ENCODE peak calls at places on chromosomes 16 and 17, in eight cellular contexts. One of them, this sample, is unnamed.
A peak's percentile ranks its signal among the peaks of the same experiment; 100 is the strongest.

GRCh38 chr17:75110307-75110937 is 653 bp downstream of the ARMC7 start:
- DNase-seq in mesothelial cell of epicardium: no peak
- DNase-seq in body of pancreas: peak; percentile 42
- DNase-seq in PC-9: peak; percentile 57
- DNase-seq in Calu3: peak; percentile 46
- DNase-seq in choroid plexus epithelial cell: no peak
- DNase-seq in AG10803: peak; percentile 18
- DNase-seq in IMR-90: no peak
- DNase-seq in this sample: no peak

GRCh38 chr16:4646773-4647660 is 22.4 kb downstream of the MGRN1 start:
- DNase-seq in Calu3: no peak
- DNase-seq in choroid plexus epithelial cell: no peak
- DNase-seq in mesothelial cell of epicardium: no peak
- DNase-seq in PC-9: no peak
- DNase-seq in body of pancreas: no peak
- DNase-seq in IMR-90: no peak
- DNase-seq in AG10803: no peak
- DNase-seq in this sample: no peak

GRCh38 chr17:80422981-80423380 is 8.0 kb downstream of the ENDOV start:
- DNase-seq in AG10803: no peak
- DNase-seq in Calu3: no peak
- DNase-seq in choroid plexus epithelial cell: no peak
- DNase-seq in IMR-90: no peak
- DNase-seq in PC-9: no peak
- DNase-seq in body of pancreas: no peak
- DNase-seq in mesothelial cell of epicardium: no peak
- DNase-seq in this sample: no peak

GRCh38 chr17:4162366-4162765 is 19.4 kb downstream of the CYB5D2 start:
- DNase-seq in AG10803: no peak
- DNase-seq in mesothelial cell of epicardium: no peak
- DNase-seq in Calu3: no peak
- DNase-seq in body of pancreas: no peak
- DNase-seq in PC-9: no peak
- DNase-seq in choroid plexus epithelial cell: no peak
- DNase-seq in IMR-90: no peak
- DNase-seq in this sample: no peak

GRCh38 chr16:72362972-72363371 is 191.0 kb upstream of the PMFBP1 start:
- DNase-seq in choroid plexus epithelial cell: no peak
- DNase-seq in IMR-90: no peak
- DNase-seq in Calu3: no peak
- DNase-seq in mesothelial cell of epicardium: no peak
- DNase-seq in body of pancreas: no peak
- DNase-seq in AG10803: no peak
- DNase-seq in PC-9: no peak
- DNase-seq in this sample: no peak

GRCh38 chr17:41492771-41493170 is 3.1 kb upstream of the KRT36 start:
- DNase-seq in IMR-90: peak; percentile 27
- DNase-seq in Calu3: peak; percentile 64
- DNase-seq in mesothelial cell of epicardium: peak; percentile 66
- DNase-seq in body of pancreas: no peak
- DNase-seq in choroid plexus epithelial cell: peak; percentile 85
- DNase-seq in PC-9: no peak
- DNase-seq in AG10803: no peak
- DNase-seq in this sample: no peak

GRCh38 chr17:44384823-44385286 is 4.6 kb downstream of the ITGA2B start:
- DNase-seq in choroid plexus epithelial cell: no peak
- DNase-seq in PC-9: no peak
- DNase-seq in body of pancreas: no peak
- DNase-seq in Calu3: no peak
- DNase-seq in IMR-90: no peak
- DNase-seq in mesothelial cell of epicardium: no peak
- DNase-seq in AG10803: no peak
- DNase-seq in this sample: no peak

GRCh38 chr17:6161456-6161855 is 91.3 kb downstream of the WSCD1 start:
- DNase-seq in AG10803: no peak
- DNase-seq in mesothelial cell of epicardium: no peak
- DNase-seq in PC-9: no peak
- DNase-seq in choroid plexus epithelial cell: no peak
- DNase-seq in body of pancreas: no peak
- DNase-seq in Calu3: no peak
- DNase-seq in IMR-90: no peak
- DNase-seq in this sample: no peak

GRCh38 chr17:50687200-50688066 is 20.3 kb downstream of the ANKRD40 start:
- DNase-seq in mesothelial cell of epicardium: no peak
- DNase-seq in PC-9: no peak
- DNase-seq in choroid plexus epithelial cell: no peak
- DNase-seq in Calu3: no peak
- DNase-seq in AG10803: peak; percentile 71
- DNase-seq in IMR-90: no peak
- DNase-seq in body of pancreas: peak; percentile 48
- DNase-seq in this sample: no peak

GRCh38 chr17:47949197-47949759 is 7.9 kb downstream of the PNPO start:
- DNase-seq in IMR-90: peak; percentile 82
- DNase-seq in body of pancreas: peak; percentile 97
- DNase-seq in Calu3: peak; percentile 99
- DNase-seq in AG10803: peak; percentile 82
- DNase-seq in mesothelial cell of epicardium: peak; percentile 81
- DNase-seq in PC-9: peak; percentile 86
- DNase-seq in choroid plexus epithelial cell: peak; percentile 88
- DNase-seq in this sample: peak; percentile 76

GRCh38 chr17:37747222-37747621 is 2.4 kb upstream of the HNF1B start:
- DNase-seq in choroid plexus epithelial cell: no peak
- DNase-seq in mesothelial cell of epicardium: no peak
- DNase-seq in Calu3: no peak
- DNase-seq in PC-9: no peak
- DNase-seq in IMR-90: no peak
- DNase-seq in AG10803: no peak
- DNase-seq in body of pancreas: no peak
- DNase-seq in this sample: no peak

GRCh38 chr17:81906476-81907218 is 4.6 kb downstream of the PCYT2 start:
- DNase-seq in PC-9: peak; percentile 34
- DNase-seq in Calu3: no peak
- DNase-seq in choroid plexus epithelial cell: no peak
- DNase-seq in mesothelial cell of epicardium: no peak
- DNase-seq in IMR-90: no peak
- DNase-seq in body of pancreas: no peak
- DNase-seq in AG10803: no peak
- DNase-seq in this sample: no peak

GRCh38 chr17:47721725-47722124 is 11.3 kb upstream of the TBX21 start:
- DNase-seq in body of pancreas: no peak
- DNase-seq in AG10803: no peak
- DNase-seq in IMR-90: no peak
- DNase-seq in choroid plexus epithelial cell: no peak
- DNase-seq in Calu3: no peak
- DNase-seq in mesothelial cell of epicardium: no peak
- DNase-seq in PC-9: no peak
- DNase-seq in this sample: no peak

GRCh38 chr16:86096850-86097249 is 197.9 kb downstream of the IRF8 start:
- DNase-seq in IMR-90: no peak
- DNase-seq in PC-9: no peak
- DNase-seq in Calu3: no peak
- DNase-seq in body of pancreas: no peak
- DNase-seq in mesothelial cell of epicardium: no peak
- DNase-seq in choroid plexus epithelial cell: no peak
- DNase-seq in AG10803: no peak
- DNase-seq in this sample: no peak

GRCh38 chr16:47079883-47080282 is 63.9 kb downstream of the NETO2 start:
- DNase-seq in AG10803: no peak
- DNase-seq in choroid plexus epithelial cell: no peak
- DNase-seq in Calu3: no peak
- DNase-seq in PC-9: no peak
- DNase-seq in body of pancreas: no peak
- DNase-seq in mesothelial cell of epicardium: no peak
- DNase-seq in IMR-90: no peak
- DNase-seq in this sample: no peak

DNA sequence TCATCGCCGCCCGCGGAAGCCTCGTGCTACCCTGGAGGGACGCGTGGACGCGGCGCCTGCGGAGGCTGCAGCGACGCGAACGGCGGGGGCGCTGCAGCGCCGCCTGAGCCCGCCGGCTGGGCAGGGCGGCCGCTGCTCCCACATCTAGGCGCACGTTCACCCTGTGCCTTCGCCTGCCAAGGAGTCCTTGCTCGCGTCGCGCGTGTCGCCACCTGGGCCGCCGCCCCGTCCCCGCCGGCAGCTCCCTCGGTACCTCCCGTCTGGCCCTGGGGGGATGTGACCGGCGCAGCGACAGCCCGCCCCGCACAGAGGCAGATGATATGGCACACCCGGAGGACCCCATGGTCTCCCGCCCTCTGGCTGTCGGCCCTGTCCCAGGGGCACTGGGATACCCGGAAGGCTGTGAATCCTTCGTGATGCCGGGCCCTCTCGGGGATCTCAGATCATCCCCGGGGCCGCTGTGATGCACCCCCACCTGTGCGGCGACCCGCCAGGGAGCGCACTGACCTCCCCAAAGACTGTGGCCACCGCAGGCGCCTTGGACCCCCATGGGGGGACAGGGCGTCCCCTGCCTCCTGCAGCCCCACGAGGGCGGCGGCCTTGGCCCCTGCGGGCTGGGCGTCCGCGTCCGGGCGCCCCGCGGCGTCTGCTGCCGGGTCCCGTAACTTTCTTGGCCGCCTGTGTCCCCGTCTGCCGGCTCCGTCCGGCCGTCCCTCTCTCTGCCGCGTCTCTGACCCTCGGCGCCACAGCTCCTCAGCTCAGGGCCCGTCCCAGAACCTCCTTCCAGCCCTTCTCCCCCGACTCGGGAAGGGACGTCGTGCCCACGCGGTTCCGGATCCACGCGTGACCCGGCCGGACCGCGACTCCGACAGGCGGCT is 689 bp upstream of the TBC1D24 start:
- DNase-seq in AG10803: peak; percentile 40
- DNase-seq in mesothelial cell of epicardium: no peak
- DNase-seq in body of pancreas: peak; percentile 68
- DNase-seq in PC-9: peak; percentile 50
- DNase-seq in IMR-90: peak; percentile 27
- DNase-seq in choroid plexus epithelial cell: peak; percentile 38
- DNase-seq in Calu3: peak; percentile 60
- DNase-seq in this sample: peak; percentile 56
- TF ChIP-seq CTCF in AG10803: peak; percentile 10
- TF ChIP-seq CTCF in mesothelial cell of epicardium: no peak
- TF ChIP-seq CTCF in body of pancreas: peak; percentile 7
- TF ChIP-seq CTCF in PC-9: no peak
- TF ChIP-seq CTCF in IMR-90: peak; percentile 56
- TF ChIP-seq CTCF in choroid plexus epithelial cell: peak; percentile 9
- TF ChIP-seq CTCF in Calu3: peak; percentile 16
- TF ChIP-seq CTCF in this sample: no peak

GRCh38 chr16:17104654-17105053 is 366.1 kb downstream of the XYLT1 start:
- DNase-seq in Calu3: no peak
- DNase-seq in PC-9: no peak
- DNase-seq in IMR-90: no peak
- DNase-seq in body of pancreas: no peak
- DNase-seq in AG10803: no peak
- DNase-seq in mesothelial cell of epicardium: no peak
- DNase-seq in choroid plexus epithelial cell: no peak
- DNase-seq in this sample: no peak
- TF ChIP-seq CTCF in Calu3: no peak
- TF ChIP-seq CTCF in PC-9: no peak
- TF ChIP-seq CTCF in IMR-90: no peak
- TF ChIP-seq CTCF in body of pancreas: no peak
- TF ChIP-seq CTCF in AG10803: no peak
- TF ChIP-seq CTCF in mesothelial cell of epicardium: no peak
- TF ChIP-seq CTCF in choroid plexus epithelial cell: no peak
- TF ChIP-seq CTCF in this sample: no peak

GRCh38 chr16:17348042-17348783 is 122.5 kb downstream of the XYLT1 start:
- DNase-seq in IMR-90: no peak
- DNase-seq in Calu3: no peak
- DNase-seq in AG10803: no peak
- DNase-seq in body of pancreas: no peak
- DNase-seq in PC-9: no peak
- DNase-seq in mesothelial cell of epicardium: no peak
- DNase-seq in choroid plexus epithelial cell: no peak
- DNase-seq in this sample: no peak

GRCh38 chr16:17345043-17345442 is 125.7 kb downstream of the XYLT1 start:
- DNase-seq in PC-9: no peak
- DNase-seq in body of pancreas: peak; percentile 45
- DNase-seq in AG10803: peak; percentile 91
- DNase-seq in choroid plexus epithelial cell: peak; percentile 12
- DNase-seq in mesothelial cell of epicardium: no peak
- DNase-seq in Calu3: no peak
- DNase-seq in IMR-90: peak; percentile 81
- DNase-seq in this sample: no peak

GRCh38 chr16:17347624-17348023 is 123.1 kb downstream of the XYLT1 start:
- DNase-seq in Calu3: no peak
- DNase-seq in mesothelial cell of epicardium: no peak
- DNase-seq in PC-9: no peak
- DNase-seq in body of pancreas: no peak
- DNase-seq in AG10803: no peak
- DNase-seq in IMR-90: no peak
- DNase-seq in choroid plexus epithelial cell: no peak
- DNase-seq in this sample: no peak

GRCh38 chr16:17346774-17347569 is 123.8 kb downstream of the XYLT1 start:
- DNase-seq in Calu3: no peak
- DNase-seq in mesothelial cell of epicardium: no peak
- DNase-seq in choroid plexus epithelial cell: no peak
- DNase-seq in AG10803: no peak
- DNase-seq in body of pancreas: no peak
- DNase-seq in IMR-90: no peak
- DNase-seq in PC-9: no peak
- DNase-seq in this sample: no peak

DNA sequence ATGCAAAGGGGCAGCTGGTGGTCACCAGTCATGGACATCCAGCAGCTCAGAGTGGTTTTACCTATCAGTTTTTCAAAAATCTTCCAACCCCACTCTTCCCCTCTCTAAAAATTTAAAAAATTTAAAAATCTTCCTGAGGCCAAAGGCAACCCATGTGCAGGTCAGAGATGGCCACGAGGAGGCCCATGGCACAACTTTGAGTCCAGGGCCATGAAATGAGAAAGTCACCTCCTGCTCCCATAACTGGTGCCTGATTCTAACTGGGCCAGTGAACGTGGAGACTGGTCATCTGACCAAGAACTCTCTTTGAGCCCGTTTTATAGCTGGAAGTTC is 124.4 kb downstream of the XYLT1 start:
- DNase-seq in AG10803: no peak
- DNase-seq in choroid plexus epithelial cell: no peak
- DNase-seq in body of pancreas: no peak
- DNase-seq in PC-9: no peak
- DNase-seq in IMR-90: no peak
- DNase-seq in mesothelial cell of epicardium: no peak
- DNase-seq in Calu3: no peak
- DNase-seq in this sample: no peak
- TF ChIP-seq CTCF in AG10803: peak; percentile 30
- TF ChIP-seq CTCF in choroid plexus epithelial cell: no peak
- TF ChIP-seq CTCF in body of pancreas: no peak
- TF ChIP-seq CTCF in PC-9: no peak
- TF ChIP-seq CTCF in IMR-90: no peak
- TF ChIP-seq CTCF in mesothelial cell of epicardium: no peak
- TF ChIP-seq CTCF in Calu3: no peak
- TF ChIP-seq CTCF in this sample: no peak

GRCh38 chr16:55261301-55261700 is 62.7 kb upstream of the IRX6 start:
- DNase-seq in Calu3: no peak
- DNase-seq in AG10803: no peak
- DNase-seq in body of pancreas: no peak
- DNase-seq in choroid plexus epithelial cell: no peak
- DNase-seq in PC-9: no peak
- DNase-seq in mesothelial cell of epicardium: no peak
- DNase-seq in IMR-90: no peak
- DNase-seq in this sample: no peak
- TF ChIP-seq CTCF in Calu3: no peak
- TF ChIP-seq CTCF in AG10803: no peak
- TF ChIP-seq CTCF in body of pancreas: no peak
- TF ChIP-seq CTCF in choroid plexus epithelial cell: no peak
- TF ChIP-seq CTCF in PC-9: no peak
- TF ChIP-seq CTCF in mesothelial cell of epicardium: no peak
- TF ChIP-seq CTCF in IMR-90: no peak
- TF ChIP-seq CTCF in this sample: no peak

GRCh38 chr16:49739381-49739780 is 116.5 kb downstream of the ZNF423 start:
- DNase-seq in body of pancreas: no peak
- DNase-seq in AG10803: no peak
- DNase-seq in choroid plexus epithelial cell: no peak
- DNase-seq in PC-9: no peak
- DNase-seq in Calu3: peak; percentile 25
- DNase-seq in mesothelial cell of epicardium: no peak
- DNase-seq in IMR-90: no peak
- DNase-seq in this sample: no peak
- TF ChIP-seq CTCF in body of pancreas: no peak
- TF ChIP-seq CTCF in AG10803: peak; percentile 10
- TF ChIP-seq CTCF in choroid plexus epithelial cell: peak; percentile 34
- TF ChIP-seq CTCF in PC-9: no peak
- TF ChIP-seq CTCF in Calu3: peak; percentile 8
- TF ChIP-seq CTCF in mesothelial cell of epicardium: no peak
- TF ChIP-seq CTCF in IMR-90: no peak
- TF ChIP-seq CTCF in this sample: no peak

This sample was measured in activated B cell treated with CpG ODN at 0.5 μM for 24 hours.